ENCODE peak calls at places on chromosome 7, in five cellular contexts. One of them, this sample, is unnamed.

GRCh38 chr7:58316-58715 is 134.1 kb upstream of the FAM20C start:
- DNase-seq in K562: no peak
- DNase-seq in heart left ventricle: no peak
- DNase-seq in tibial nerve: no peak
- DNase-seq in esophagus muscularis mucosa: no peak
- DNase-seq in this sample: no peak

GRCh38 chr7:5701085-5701914 is 80.2 kb downstream of the RNF216 start:
- DNase-seq in K562: no peak
- DNase-seq in heart left ventricle: no peak
- DNase-seq in tibial nerve: no peak
- DNase-seq in esophagus muscularis mucosa: no peak
- DNase-seq in this sample: no peak

GRCh38 chr7:98286701-98287485 is 5.4 kb downstream of the BRI3 start:
- DNase-seq in K562: no peak
- DNase-seq in heart left ventricle: no peak
- DNase-seq in tibial nerve: no peak
- DNase-seq in esophagus muscularis mucosa: no peak
- DNase-seq in this sample: no peak

GRCh38 chr7:1253591-1254207 is 21.0 kb downstream of the UNCX start:
- DNase-seq in K562: no peak
- DNase-seq in heart left ventricle: peak
- DNase-seq in tibial nerve: no peak
- DNase-seq in esophagus muscularis mucosa: no peak
- DNase-seq in this sample: no peak

GRCh38 chr7:55569797-55570196 is 2.5 kb downstream of the VOPP1 start:
- DNase-seq in K562: no peak
- DNase-seq in heart left ventricle: no peak
- DNase-seq in tibial nerve: no peak
- DNase-seq in esophagus muscularis mucosa: no peak
- DNase-seq in this sample: peak

GRCh38 chr7:143229054-143229790 is 7.4 kb downstream of the TAS2R40 start:
- DNase-seq in K562: no peak
- DNase-seq in heart left ventricle: no peak
- DNase-seq in tibial nerve: no peak
- DNase-seq in esophagus muscularis mucosa: no peak
- DNase-seq in this sample: no peak

GRCh38 chr7:101031082-101031481 is 11.2 kb downstream of the MUC17 start:
- DNase-seq in K562: no peak
- DNase-seq in heart left ventricle: peak
- DNase-seq in tibial nerve: no peak
- DNase-seq in esophagus muscularis mucosa: no peak
- DNase-seq in this sample: no peak

GRCh38 chr7:41574377-41574776 is 128.5 kb downstream of the INHBA start:
- DNase-seq in K562: no peak
- DNase-seq in heart left ventricle: no peak
- DNase-seq in tibial nerve: no peak
- DNase-seq in esophagus muscularis mucosa: no peak
- DNase-seq in this sample: no peak

GRCh38 chr7:99943641-99944507 is 14.5 kb upstream of the GJC3 start:
- DNase-seq in K562: no peak
- DNase-seq in heart left ventricle: no peak
- DNase-seq in tibial nerve: no peak
- DNase-seq in esophagus muscularis mucosa: peak
- DNase-seq in this sample: no peak

GRCh38 chr7:65554-65953 is 126.8 kb upstream of the FAM20C start:
- DNase-seq in K562: no peak
- DNase-seq in heart left ventricle: no peak
- DNase-seq in tibial nerve: no peak
- DNase-seq in esophagus muscularis mucosa: no peak
- DNase-seq in this sample: no peak

GRCh38 chr7:110084177-110084807 is 1006.6 kb upstream of the LRRN3 start:
- DNase-seq in K562: no peak
- DNase-seq in heart left ventricle: no peak
- DNase-seq in tibial nerve: no peak
- DNase-seq in esophagus muscularis mucosa: no peak
- DNase-seq in this sample: no peak

GRCh38 chr7:100122067-100122466 is 2.6 kb downstream of the CNPY4 start:
- DNase-seq in K562: peak
- DNase-seq in heart left ventricle: no peak
- DNase-seq in tibial nerve: no peak
- DNase-seq in esophagus muscularis mucosa: no peak
- DNase-seq in this sample: no peak

GRCh38 chr7:82501256-82501815 is 57.8 kb upstream of the CACNA2D1 start:
- DNase-seq in K562: no peak
- DNase-seq in heart left ventricle: no peak
- DNase-seq in tibial nerve: no peak
- DNase-seq in esophagus muscularis mucosa: no peak
- DNase-seq in this sample: no peak

GRCh38 chr7:17640730-17641377 is 299.4 kb downstream of the SNX13 start:
- DNase-seq in K562: peak
- DNase-seq in heart left ventricle: no peak
- DNase-seq in tibial nerve: peak
- DNase-seq in esophagus muscularis mucosa: no peak
- DNase-seq in this sample: no peak

GRCh38 chr7:620885-621284 is 101.2 kb upstream of the PDGFA start:
- DNase-seq in K562: peak
- DNase-seq in heart left ventricle: no peak
- DNase-seq in tibial nerve: no peak
- DNase-seq in esophagus muscularis mucosa: no peak
- DNase-seq in this sample: no peak

GRCh38 chr7:150325110-150325611 is 1.8 kb upstream of the ACTR3C start:
- DNase-seq in K562: no peak
- DNase-seq in heart left ventricle: peak
- DNase-seq in tibial nerve: no peak
- DNase-seq in esophagus muscularis mucosa: no peak
- DNase-seq in this sample: peak

GRCh38 chr7:44460325-44460724 is 30.1 kb downstream of the NUDCD3 start:
- DNase-seq in K562: no peak
- DNase-seq in heart left ventricle: no peak
- DNase-seq in tibial nerve: no peak
- DNase-seq in esophagus muscularis mucosa: no peak
- DNase-seq in this sample: no peak

GRCh38 chr7:28808786-28809533 is 149.2 kb downstream of the TRIL start:
- DNase-seq in K562: peak
- DNase-seq in heart left ventricle: peak
- DNase-seq in tibial nerve: peak
- DNase-seq in esophagus muscularis mucosa: no peak
- DNase-seq in this sample: no peak
- TF ChIP-seq CTCF in K562: peak
- TF ChIP-seq CTCF in heart left ventricle: no peak
- TF ChIP-seq CTCF in tibial nerve: no peak
- TF ChIP-seq CTCF in esophagus muscularis mucosa: no peak
- TF ChIP-seq CTCF in this sample: no peak

GRCh38 chr7:53520841-53521240 is 485.4 kb downstream of the POM121L12 start:
- DNase-seq in K562: no peak
- DNase-seq in heart left ventricle: no peak
- DNase-seq in tibial nerve: no peak
- DNase-seq in esophagus muscularis mucosa: no peak
- DNase-seq in this sample: no peak

GRCh38 chr7:53521638-53522184 is 486.3 kb downstream of the POM121L12 start:
- DNase-seq in K562: no peak
- DNase-seq in heart left ventricle: no peak
- DNase-seq in tibial nerve: no peak
- DNase-seq in esophagus muscularis mucosa: no peak
- DNase-seq in this sample: no peak

GRCh38 chr7:53518319-53518718 is 482.9 kb downstream of the POM121L12 start:
- DNase-seq in K562: no peak
- DNase-seq in heart left ventricle: no peak
- DNase-seq in tibial nerve: no peak
- DNase-seq in esophagus muscularis mucosa: no peak
- DNase-seq in this sample: no peak
- TF ChIP-seq POLR2A in K562: no peak
- TF ChIP-seq POLR2A in heart left ventricle: no peak
- TF ChIP-seq POLR2A in tibial nerve: no peak
- TF ChIP-seq POLR2A in esophagus muscularis mucosa: no peak
- TF ChIP-seq POLR2A in this sample: no peak

DNA sequence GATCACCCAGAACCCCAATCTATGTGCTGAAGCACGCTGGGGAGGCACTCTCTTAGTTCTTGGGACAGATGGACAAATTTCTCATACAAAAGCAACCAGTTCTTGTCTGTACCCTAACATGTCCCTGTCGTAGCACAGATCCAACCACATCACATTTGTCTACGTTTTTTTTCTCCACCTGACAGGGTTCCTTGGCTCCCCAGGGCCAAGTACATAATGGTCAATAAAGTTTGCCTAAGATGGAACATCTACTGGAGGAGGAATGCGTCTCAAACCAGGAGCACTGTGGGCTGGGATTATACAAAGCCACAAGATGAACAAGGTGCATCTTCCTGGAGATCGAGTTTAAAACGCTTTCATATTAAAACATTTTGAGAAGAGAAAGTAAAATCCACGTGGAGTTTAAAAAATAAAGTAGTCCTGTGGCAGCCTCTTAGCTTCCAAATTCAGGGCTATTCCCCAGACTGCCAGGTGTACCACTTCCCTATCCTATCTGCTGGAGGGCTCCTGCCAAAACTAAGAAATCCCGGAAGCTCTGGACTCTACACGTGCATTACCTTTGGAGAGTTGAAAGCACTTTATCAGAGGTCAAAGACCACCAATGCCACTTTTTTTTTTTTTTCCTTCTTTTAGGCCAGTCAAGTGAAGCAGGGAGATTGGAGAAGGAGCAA is 1.4 kb downstream of the TMEM243 start:
- DNase-seq in K562: no peak
- DNase-seq in heart left ventricle: no peak
- DNase-seq in tibial nerve: no peak
- DNase-seq in esophagus muscularis mucosa: no peak
- DNase-seq in this sample: no peak
- H3K4me3 ChIP-seq in K562: no peak
- H3K4me3 ChIP-seq in heart left ventricle: peak
- H3K4me3 ChIP-seq in tibial nerve: peak
- H3K4me3 ChIP-seq in esophagus muscularis mucosa: peak
- H3K4me3 ChIP-seq in this sample: no peak

GRCh38 chr7:9091282-9091681 is 657.9 kb downstream of the NXPH1 start:
- DNase-seq in K562: peak
- DNase-seq in heart left ventricle: no peak
- DNase-seq in tibial nerve: no peak
- DNase-seq in esophagus muscularis mucosa: no peak
- DNase-seq in this sample: no peak
- TF ChIP-seq CTCF in K562: peak
- TF ChIP-seq CTCF in heart left ventricle: no peak
- TF ChIP-seq CTCF in tibial nerve: no peak
- TF ChIP-seq CTCF in esophagus muscularis mucosa: no peak
- TF ChIP-seq CTCF in this sample: no peak

GRCh38 chr7:18715988-18716387 is 220.4 kb downstream of the HDAC9 start:
- DNase-seq in K562: no peak
- DNase-seq in heart left ventricle: no peak
- DNase-seq in tibial nerve: no peak
- DNase-seq in esophagus muscularis mucosa: no peak
- DNase-seq in this sample: no peak
- TF ChIP-seq POLR2A in K562: no peak
- TF ChIP-seq POLR2A in heart left ventricle: no peak
- TF ChIP-seq POLR2A in tibial nerve: no peak
- TF ChIP-seq POLR2A in esophagus muscularis mucosa: no peak
- TF ChIP-seq POLR2A in this sample: no peak

GRCh38 chr7:3300221-3300650 is 816 bp upstream of the SDK1 start:
- DNase-seq in K562: no peak
- DNase-seq in heart left ventricle: no peak
- DNase-seq in tibial nerve: no peak
- DNase-seq in esophagus muscularis mucosa: peak
- DNase-seq in this sample: no peak
- H3K4me3 ChIP-seq in K562: no peak
- H3K4me3 ChIP-seq in heart left ventricle: peak
- H3K4me3 ChIP-seq in tibial nerve: peak
- H3K4me3 ChIP-seq in esophagus muscularis mucosa: peak
- H3K4me3 ChIP-seq in this sample: peak

DNA sequence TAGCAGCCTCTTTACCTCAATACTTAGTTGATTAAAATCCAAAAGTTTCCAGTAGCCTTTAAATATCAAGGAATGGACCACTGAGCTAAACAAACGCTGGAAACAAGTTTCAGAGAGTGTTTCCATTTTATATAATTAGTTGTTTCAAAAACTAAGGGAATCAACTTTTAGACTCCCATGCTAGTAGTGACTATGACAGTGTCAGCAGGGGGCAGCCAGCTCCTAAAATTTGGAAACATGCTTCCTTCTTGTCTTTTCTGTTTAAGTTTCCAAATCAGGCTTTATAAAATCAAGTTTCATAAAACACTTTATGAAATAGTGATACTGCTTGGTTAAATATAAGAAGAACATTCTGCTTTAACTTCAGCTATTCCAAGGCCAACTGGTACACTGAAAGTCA is 138.2 kb upstream of the TMEM229A start:
- DNase-seq in K562: peak
- DNase-seq in heart left ventricle: no peak
- DNase-seq in tibial nerve: no peak
- DNase-seq in esophagus muscularis mucosa: no peak
- DNase-seq in this sample: no peak
- TF ChIP-seq CTCF in K562: no peak
- TF ChIP-seq CTCF in heart left ventricle: peak
- TF ChIP-seq CTCF in tibial nerve: no peak
- TF ChIP-seq CTCF in esophagus muscularis mucosa: peak
- TF ChIP-seq CTCF in this sample: no peak

DNA sequence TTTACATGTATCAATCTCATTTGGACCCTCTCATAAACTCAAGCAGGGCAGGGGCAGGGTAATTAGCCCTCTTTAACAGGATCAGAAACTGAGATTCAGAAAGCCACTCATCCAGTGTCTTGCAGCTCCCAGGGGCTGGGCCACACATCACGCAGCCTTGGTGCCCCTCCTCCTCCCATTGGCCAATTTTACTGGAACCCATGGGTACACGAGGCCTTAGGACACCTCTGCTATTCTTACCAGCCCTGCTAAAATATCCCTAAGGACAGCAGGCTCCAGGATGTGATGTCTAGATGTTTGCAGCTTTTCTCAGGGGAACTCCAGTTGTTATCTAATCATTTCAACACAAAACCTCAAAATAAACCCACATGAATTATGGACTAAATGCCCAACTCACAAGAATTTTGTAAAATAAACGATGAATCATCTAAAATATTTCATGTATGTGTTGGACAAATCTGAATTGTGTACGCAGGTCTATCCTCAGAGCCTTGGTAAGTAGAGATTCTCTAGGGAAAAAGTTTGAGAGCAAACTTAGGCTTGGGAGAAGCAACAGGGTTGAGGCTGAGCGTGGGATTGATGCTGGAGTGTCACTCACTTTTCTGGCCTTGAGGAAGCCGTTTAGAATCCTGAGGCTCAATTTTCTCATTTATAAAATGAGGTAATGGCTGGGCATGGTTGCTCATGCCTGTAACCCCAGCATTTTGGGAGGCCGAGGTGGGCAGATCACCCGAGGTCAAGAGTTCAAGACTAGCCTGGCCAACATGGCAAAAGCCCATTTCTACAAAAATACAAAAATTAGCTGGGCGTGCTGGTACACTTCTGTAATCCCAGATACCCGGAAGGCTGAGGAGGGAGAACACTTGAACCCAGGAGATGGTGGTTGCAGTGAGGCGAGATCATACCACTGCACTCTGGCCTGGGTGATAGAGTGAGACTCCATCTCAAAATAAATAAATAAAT is 69.7 kb upstream of the TNS3 start:
- DNase-seq in K562: no peak
- DNase-seq in heart left ventricle: no peak
- DNase-seq in tibial nerve: no peak
- DNase-seq in esophagus muscularis mucosa: no peak
- DNase-seq in this sample: no peak
- TF ChIP-seq POLR2A in K562: no peak
- TF ChIP-seq POLR2A in heart left ventricle: no peak
- TF ChIP-seq POLR2A in tibial nerve: no peak
- TF ChIP-seq POLR2A in esophagus muscularis mucosa: no peak
- TF ChIP-seq POLR2A in this sample: no peak